ENCODE peak calls at places on chromosomes 11 and 22, in six cellular contexts. G, L, T, M, C and V are unnamed samples.

GRCh38 chr11:57901756-57902155 is 121.9 kb upstream of the OR9Q1 start:
- DNase-seq in G (no peak), L (no peak), T (no peak), M (no peak), C (peak), V (no peak)

GRCh38 chr11:3057069-3057963 is at the start of gene CARS1:
- DNase-seq in G (peak), L (peak), T (peak), M (peak), C (peak), V (peak)

GRCh38 chr11:126165366-126166156 is 45.9 kb downstream of the RPUSD4 start:
- DNase-seq in G (no peak), L (no peak), T (peak), M (no peak), C (no peak), V (no peak)

GRCh38 chr22:23822101-23822671 is 16.6 kb downstream of the DERL3 start:
- DNase-seq in G (no peak), L (no peak), T (no peak), M (no peak), C (no peak), V (no peak)

GRCh38 chr11:37858398-37858797 is 1260.4 kb upstream of the RAG2 start:
- DNase-seq in G (no peak), L (no peak), T (no peak), M (no peak), C (no peak), V (no peak)

GRCh38 chr22:36332623-36333331 is 55.0 kb downstream of the MYH9 start:
- DNase-seq in G (peak), L (no peak), T (no peak), M (no peak), C (peak), V (peak)

GRCh38 chr11:102345923-102346322 is 1.1 kb upstream of the BIRC2 start:
- DNase-seq in G (peak), L (peak), T (no peak), M (no peak), C (peak), V (peak)

GRCh38 chr11:1518301-1518700 is 31.7 kb upstream of the MOB2 start:
- DNase-seq in G (no peak), L (no peak), T (no peak), M (no peak), C (no peak), V (no peak)

GRCh38 chr11:130762342-130763037 is 153.8 kb downstream of the SNX19 start:
- DNase-seq in G (no peak), L (no peak), T (no peak), M (no peak), C (no peak), V (no peak)

GRCh38 chr11:819943-820649 is 1.4 kb downstream of the PNPLA2 start:
- DNase-seq in G (peak), L (no peak), T (peak), M (peak), C (peak), V (peak)

GRCh38 chr22:48267681-48268080 is 1505.2 kb downstream of the TBC1D22A start:
- DNase-seq in G (no peak), L (no peak), T (no peak), M (no peak), C (no peak), V (no peak)

GRCh38 chr11:28110839-28111235 is 2.6 kb downstream of the METTL15 start:
- DNase-seq in G (no peak), L (no peak), T (no peak), M (no peak), C (no peak), V (peak)

GRCh38 chr11:134574947-134575346 is 162.9 kb upstream of the B3GAT1 start:
- DNase-seq in G (no peak), L (no peak), T (no peak), M (no peak), C (no peak), V (no peak)

GRCh38 chr11:111820059-111820375 is 51.4 kb downstream of the ALG9 start:
- DNase-seq in G (peak), L (no peak), T (no peak), M (no peak), C (no peak), V (peak)

GRCh38 chr11:15180212-15180814 is 65.6 kb downstream of the INSC start:
- DNase-seq in G (no peak), L (no peak), T (no peak), M (no peak), C (no peak), V (peak)

GRCh38 chr11:75428301-75428724 is 4.7 kb downstream of the KLHL35 start:
- DNase-seq in G (peak), L (no peak), T (no peak), M (peak), C (peak), V (no peak)

GRCh38 chr11:75380716-75381420 is 18.4 kb upstream of the RPS3 start:
- DNase-seq in G (no peak), L (no peak), T (no peak), M (no peak), C (peak), V (peak)

GRCh38 chr11:123429851-123430735 is at the start of gene GRAMD1B:
- DNase-seq in G (peak), L (peak), T (peak), M (peak), C (peak), V (peak)

GRCh38 chr11:76347391-76347790 is 33.5 kb downstream of the THAP12 start:
- DNase-seq in G (no peak), L (no peak), T (no peak), M (no peak), C (no peak), V (no peak)

GRCh38 chr22:37623075-37624016 is 14.7 kb downstream of the GGA1 start:
- DNase-seq in G (peak), L (peak), T (peak), M (peak), C (peak), V (peak)

GRCh38 chr11:37718431-37718999 is 1120.5 kb upstream of the RAG2 start:
- DNase-seq in G (no peak), L (no peak), T (no peak), M (no peak), C (no peak), V (no peak)

GRCh38 chr22:27045103-27045940 is 387.9 kb downstream of the MIAT start:
- DNase-seq in G (peak), L (no peak), T (no peak), M (no peak), C (peak), V (peak)

GRCh38 chr22:24947383-24947782 is 889 bp upstream of the LHFPL7 start:
- DNase-seq in G (no peak), L (no peak), T (no peak), M (no peak), C (no peak), V (no peak)

GRCh38 chr22:26740253-26740652 is 82.9 kb downstream of the MIAT start:
- DNase-seq in G (no peak), L (no peak), T (no peak), M (no peak), C (peak), V (no peak)

GRCh38 chr11:33394431-33395109 is 137.4 kb downstream of the HIPK3 start:
- DNase-seq in G (no peak), L (no peak), T (no peak), M (no peak), C (no peak), V (no peak)

GRCh38 chr11:118230088-118230487 is 5.3 kb upstream of the JAML start:
- DNase-seq in G (no peak), L (no peak), T (no peak), M (no peak), C (no peak), V (no peak)

GRCh38 chr11:62010935-62011528 is 43.6 kb upstream of the FTH1 start:
- DNase-seq in G (no peak), L (no peak), T (no peak), M (no peak), C (no peak), V (no peak)

GRCh38 chr11:2574553-2575535 is 125.0 kb downstream of the KCNQ1OT1 start:
- DNase-seq in G (no peak), L (no peak), T (no peak), M (no peak), C (no peak), V (no peak)

GRCh38 chr22:48740086-48740730 is 1087.5 kb downstream of the BRD1 start:
- DNase-seq in G (no peak), L (no peak), T (peak), M (peak), C (no peak), V (no peak)

GRCh38 chr11:12812849-12813248 is 138.6 kb downstream of the TEAD1 start:
- DNase-seq in G (no peak), L (no peak), T (no peak), M (no peak), C (no peak), V (no peak)

GRCh38 chr22:48779211-48779643 is 1048.4 kb downstream of the BRD1 start:
- DNase-seq in G (no peak), L (no peak), T (peak), M (no peak), C (no peak), V (no peak)

GRCh38 chr11:56234155-56234554 is at the start of gene OR5T2:
- DNase-seq in G (no peak), L (no peak), T (no peak), M (no peak), C (no peak), V (no peak)

GRCh38 chr11:68312117-68312779 is at the start of gene LRP5:
- DNase-seq in G (peak), L (no peak), T (no peak), M (no peak), C (no peak), V (peak)
- H4K8ac ChIP-seq in G (peak), L (no peak), T (peak), M (no peak), C (no peak), V (peak)

GRCh38 chr11:60910281-60910687 is 3.7 kb upstream of the TMEM109 start:
- DNase-seq in G (no peak), L (no peak), T (no peak), M (no peak), C (no peak), V (no peak)

GRCh38 chr11:60912851-60913550 is 957 bp upstream of the TMEM109 start:
- DNase-seq in G (no peak), L (no peak), T (no peak), M (no peak), C (no peak), V (no peak)

GRCh38 chr11:60910711-60911366 is 3.1 kb upstream of the TMEM109 start:
- DNase-seq in G (no peak), L (no peak), T (no peak), M (no peak), C (peak), V (no peak)

GRCh38 chr11:60913793-60914619 is at the start of gene TMEM109:
- DNase-seq in G (peak), L (peak), T (peak), M (peak), C (peak), V (peak)

DNA sequence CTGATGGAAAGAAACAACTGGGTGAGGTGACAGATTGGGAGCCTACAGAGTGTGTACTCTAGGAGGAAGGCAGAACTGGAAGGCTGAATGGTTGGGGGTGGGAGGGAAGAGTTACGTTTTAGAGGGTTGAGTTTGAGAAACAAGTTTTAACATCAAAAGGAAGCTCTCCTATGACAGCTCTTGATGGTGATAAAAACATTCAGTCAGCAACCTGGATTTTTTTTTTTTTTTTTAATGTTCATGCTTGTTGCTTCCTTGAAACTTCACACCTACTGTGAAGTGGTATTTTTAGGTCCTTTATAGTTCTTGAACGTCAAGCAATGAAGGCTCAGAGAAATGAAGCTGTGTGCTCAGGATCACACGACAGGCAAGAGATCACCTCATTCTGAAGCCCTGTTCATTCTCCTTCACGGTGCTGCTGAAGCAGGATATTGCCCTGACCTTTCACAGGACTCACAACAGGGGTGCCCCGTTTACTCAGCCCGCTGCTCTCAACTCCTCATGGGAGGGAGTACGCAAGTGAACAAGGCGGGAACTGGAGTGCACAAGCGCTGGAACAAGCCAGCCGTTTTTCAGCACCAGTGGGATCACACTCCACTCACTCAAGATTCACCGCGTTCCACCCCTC is 1.6 kb upstream of the TMEM109 start:
- DNase-seq in G (no peak), L (no peak), T (no peak), M (no peak), C (no peak), V (no peak)
- H4K8ac ChIP-seq in G (no peak), L (peak), T (peak), M (no peak), C (no peak), V (no peak)

GRCh38 chr11:63813035-63813562 is at the start of gene SPINDOC:
- DNase-seq in G (peak), L (peak), T (peak), M (peak), C (peak), V (peak)
- H4K8ac ChIP-seq in G (peak), L (peak), T (peak), M (no peak), C (no peak), V (peak)

DNA sequence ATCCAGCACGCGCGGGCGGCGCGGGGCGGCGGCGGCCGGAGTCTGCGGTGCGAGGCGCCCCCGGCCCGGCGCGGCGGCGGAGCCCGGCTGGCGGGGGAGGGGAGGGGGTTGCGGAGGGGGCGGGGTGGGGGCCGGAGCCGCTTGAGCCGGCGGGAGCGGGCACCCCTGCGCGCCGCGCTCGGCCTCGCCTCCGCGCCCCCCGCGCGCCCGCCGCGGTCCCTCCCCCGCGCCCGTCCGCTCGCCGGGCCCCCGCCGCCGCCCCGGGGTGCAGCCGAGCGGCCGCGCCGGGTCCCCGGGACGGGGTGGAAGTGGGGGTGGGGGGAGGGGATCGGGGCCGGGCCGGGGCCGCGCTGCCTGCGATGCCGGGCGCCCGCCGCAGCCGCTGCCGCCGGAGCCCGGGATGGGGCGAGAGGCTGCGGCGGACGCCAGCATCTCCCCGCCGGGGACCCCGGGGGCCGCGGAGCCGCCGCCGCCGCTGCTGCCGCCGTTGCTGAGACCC is 284 bp downstream of the MGAT3 start:
- DNase-seq in G (no peak), L (no peak), T (no peak), M (no peak), C (no peak), V (no peak)
- H4K8ac ChIP-seq in G (no peak), L (no peak), T (peak), M (no peak), C (no peak), V (no peak)

GRCh38 chr22:32607086-32607485 is 132.5 kb downstream of the FBXO7 start:
- DNase-seq in G (no peak), L (no peak), T (no peak), M (no peak), C (peak), V (peak)
- H4K8ac ChIP-seq in G (no peak), L (no peak), T (no peak), M (no peak), C (no peak), V (no peak)

GRCh38 chr22:42986115-42986514 is 28.8 kb downstream of the PACSIN2 start:
- DNase-seq in G (no peak), L (no peak), T (no peak), M (no peak), C (no peak), V (no peak)
- H4K8ac ChIP-seq in G (no peak), L (no peak), T (no peak), M (no peak), C (no peak), V (no peak)

DNA sequence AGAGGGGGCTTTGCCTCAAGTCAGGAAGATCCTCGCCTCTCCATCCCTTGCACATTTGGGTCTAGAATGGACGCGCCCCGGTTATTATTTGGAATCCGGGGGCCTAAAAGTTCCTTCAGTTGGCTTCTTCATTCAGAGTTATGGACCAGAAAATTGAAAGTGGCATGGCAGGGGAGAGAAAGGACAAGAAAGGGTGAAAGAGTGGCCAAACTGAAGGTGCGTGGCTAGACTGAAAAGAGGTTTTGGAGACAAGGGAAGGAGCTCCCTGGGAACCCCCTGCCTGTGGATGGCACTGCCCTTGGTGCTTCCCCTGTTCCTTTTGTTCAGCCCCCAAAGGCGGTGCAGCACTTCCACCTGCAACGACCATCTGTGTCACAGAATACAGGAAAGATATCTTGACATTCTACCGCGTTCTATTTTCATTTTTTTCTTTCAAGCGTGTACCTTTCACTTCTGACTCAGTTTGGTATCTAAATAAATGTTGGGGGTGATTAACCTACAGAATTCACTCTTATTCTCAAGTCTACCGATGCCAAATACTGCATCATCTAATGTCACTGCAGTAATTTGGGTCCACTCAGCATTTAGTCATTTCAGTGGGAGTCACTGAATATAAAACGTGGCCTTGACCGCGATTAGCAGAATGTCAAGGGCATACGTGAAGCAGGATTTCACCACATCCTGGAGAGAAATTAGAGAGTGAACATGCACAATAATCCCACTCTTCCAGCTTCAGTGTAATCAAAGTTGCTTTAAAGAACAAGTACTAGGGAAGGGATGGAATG is 88.1 kb upstream of the ARHGAP32 start:
- DNase-seq in G (peak), L (no peak), T (no peak), M (no peak), C (no peak), V (peak)
- H4K8ac ChIP-seq in G (peak), L (no peak), T (peak), M (no peak), C (no peak), V (peak)

DNA sequence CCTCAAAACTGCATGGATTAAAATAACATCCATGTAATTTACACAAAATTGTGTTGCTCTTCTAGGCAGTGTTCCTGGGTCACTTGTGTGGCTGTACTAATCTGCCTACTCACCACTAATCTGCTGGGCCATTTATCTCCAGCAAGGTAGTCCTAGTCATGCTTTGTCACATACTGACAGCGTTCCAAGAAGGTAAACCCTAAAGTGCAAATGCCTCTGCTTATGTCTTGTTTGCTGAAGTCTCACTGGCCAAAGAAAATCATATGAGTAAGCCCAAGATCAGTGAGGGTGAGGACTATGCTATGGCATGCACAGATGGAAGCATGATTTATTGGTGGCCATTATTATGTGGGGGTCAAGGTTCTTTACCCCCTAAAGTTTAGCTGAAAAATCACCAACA is 630.2 kb upstream of the LUZP2 start:
- DNase-seq in G (peak), L (no peak), T (no peak), M (no peak), C (no peak), V (no peak)
- H4K8ac ChIP-seq in G (no peak), L (no peak), T (no peak), M (no peak), C (no peak), V (no peak)